ENCODE peak calls at places on chromosomes 7 and 10, in four cellular contexts. One of them, this sample, is unnamed.

GRCh38 chr7:155959894-155960293 is 147.6 kb upstream of the SHH start:
- DNase-seq in mesenchymal stem cell: no peak
- DNase-seq in trophoblast cell: peak
- DNase-seq in IMR-90: no peak
- DNase-seq in this sample: no peak

GRCh38 chr7:64581929-64582894 is 19.3 kb upstream of the ZNF680 start:
- DNase-seq in mesenchymal stem cell: no peak
- DNase-seq in trophoblast cell: no peak
- DNase-seq in IMR-90: peak
- DNase-seq in this sample: no peak

GRCh38 chr7:159027091-159027802 is 117.4 kb downstream of the VIPR2 start:
- DNase-seq in mesenchymal stem cell: no peak
- DNase-seq in trophoblast cell: no peak
- DNase-seq in IMR-90: no peak
- DNase-seq in this sample: no peak

GRCh38 chr7:47819054-47819920 is 129.0 kb downstream of the PKD1L1 start:
- DNase-seq in mesenchymal stem cell: peak
- DNase-seq in trophoblast cell: peak
- DNase-seq in IMR-90: peak
- DNase-seq in this sample: peak

GRCh38 chr7:15921576-15921975 is 235.1 kb upstream of the MEOX2 start:
- DNase-seq in mesenchymal stem cell: no peak
- DNase-seq in trophoblast cell: no peak
- DNase-seq in IMR-90: peak
- DNase-seq in this sample: no peak

GRCh38 chr7:56175086-56175760 is 59.0 kb upstream of the NUPR2 start:
- DNase-seq in mesenchymal stem cell: no peak
- DNase-seq in trophoblast cell: peak
- DNase-seq in IMR-90: no peak
- DNase-seq in this sample: no peak

GRCh38 chr10:79059859-79060379 is 8.8 kb upstream of the ZMIZ1 start:
- DNase-seq in mesenchymal stem cell: no peak
- DNase-seq in trophoblast cell: no peak
- DNase-seq in IMR-90: no peak
- DNase-seq in this sample: no peak

GRCh38 chr7:108226723-108227359 is 96.7 kb upstream of the LAMB4 start:
- DNase-seq in mesenchymal stem cell: no peak
- DNase-seq in trophoblast cell: no peak
- DNase-seq in IMR-90: no peak
- DNase-seq in this sample: no peak

GRCh38 chr10:123583639-123584418 is 82.3 kb upstream of the GPR26 start:
- DNase-seq in mesenchymal stem cell: peak
- DNase-seq in trophoblast cell: peak
- DNase-seq in IMR-90: peak
- DNase-seq in this sample: peak

GRCh38 chr10:90447836-90448235 is 410.0 kb downstream of the HTR7 start:
- DNase-seq in mesenchymal stem cell: no peak
- DNase-seq in trophoblast cell: no peak
- DNase-seq in IMR-90: no peak
- DNase-seq in this sample: no peak

GRCh38 chr7:2602736-2603387 is 28.9 kb upstream of the TTYH3 start:
- DNase-seq in mesenchymal stem cell: no peak
- DNase-seq in trophoblast cell: no peak
- DNase-seq in IMR-90: no peak
- DNase-seq in this sample: no peak

GRCh38 chr7:148556892-148557291 is 33.7 kb upstream of the C7orf33 start:
- DNase-seq in mesenchymal stem cell: no peak
- DNase-seq in trophoblast cell: no peak
- DNase-seq in IMR-90: no peak
- DNase-seq in this sample: no peak

GRCh38 chr10:1572519-1573333 is 164.6 kb downstream of the ADARB2 start:
- DNase-seq in mesenchymal stem cell: no peak
- DNase-seq in trophoblast cell: no peak
- DNase-seq in IMR-90: no peak
- DNase-seq in this sample: no peak

GRCh38 chr7:134245253-134245652 is 71.5 kb downstream of the SLC35B4 start:
- DNase-seq in mesenchymal stem cell: no peak
- DNase-seq in trophoblast cell: no peak
- DNase-seq in IMR-90: no peak
- DNase-seq in this sample: no peak

GRCh38 chr7:157991351-157991750 is 596.3 kb downstream of the PTPRN2 start:
- DNase-seq in mesenchymal stem cell: no peak
- DNase-seq in trophoblast cell: no peak
- DNase-seq in IMR-90: no peak
- DNase-seq in this sample: no peak

GRCh38 chr7:84482476-84482875 is 287.9 kb upstream of the SEMA3A start:
- DNase-seq in mesenchymal stem cell: no peak
- DNase-seq in trophoblast cell: no peak
- DNase-seq in IMR-90: no peak
- DNase-seq in this sample: no peak

GRCh38 chr10:68871731-68872342 is 29.3 kb upstream of the DDX50 start:
- DNase-seq in mesenchymal stem cell: peak
- DNase-seq in trophoblast cell: no peak
- DNase-seq in IMR-90: peak
- DNase-seq in this sample: peak

GRCh38 chr7:138979226-138979979 is 1.8 kb downstream of the KIAA1549 start:
- DNase-seq in mesenchymal stem cell: peak
- DNase-seq in trophoblast cell: peak
- DNase-seq in IMR-90: peak
- DNase-seq in this sample: no peak

GRCh38 chr7:150357771-150358427 is 10.7 kb upstream of the REPIN1 start:
- DNase-seq in mesenchymal stem cell: peak
- DNase-seq in trophoblast cell: peak
- DNase-seq in IMR-90: no peak
- DNase-seq in this sample: no peak

GRCh38 chr7:25456467-25457171 is 228.3 kb upstream of the NPVF start:
- DNase-seq in mesenchymal stem cell: peak
- DNase-seq in trophoblast cell: no peak
- DNase-seq in IMR-90: no peak
- DNase-seq in this sample: no peak

GRCh38 chr10:29925771-29926345 is 133.5 kb downstream of the JCAD start:
- DNase-seq in mesenchymal stem cell: no peak
- DNase-seq in trophoblast cell: peak
- DNase-seq in IMR-90: no peak
- DNase-seq in this sample: no peak

GRCh38 chr10:126013489-126014281 is 117.3 kb downstream of the FANK1 start:
- DNase-seq in mesenchymal stem cell: peak
- DNase-seq in trophoblast cell: no peak
- DNase-seq in IMR-90: peak
- DNase-seq in this sample: no peak

GRCh38 chr10:79143879-79144278 is 75.1 kb downstream of the ZMIZ1 start:
- DNase-seq in mesenchymal stem cell: no peak
- DNase-seq in trophoblast cell: no peak
- DNase-seq in IMR-90: no peak
- DNase-seq in this sample: no peak

GRCh38 chr7:140051822-140052221 is 10.9 kb downstream of the PARP12 start:
- DNase-seq in mesenchymal stem cell: no peak
- DNase-seq in trophoblast cell: no peak
- DNase-seq in IMR-90: no peak
- DNase-seq in this sample: no peak

GRCh38 chr7:77703220-77703472 is 6.9 kb downstream of the RSBN1L start:
- DNase-seq in mesenchymal stem cell: no peak
- DNase-seq in trophoblast cell: no peak
- DNase-seq in IMR-90: no peak
- DNase-seq in this sample: no peak

GRCh38 chr10:51047857-51048256 is 26.4 kb upstream of the PRKG1 start:
- DNase-seq in mesenchymal stem cell: no peak
- DNase-seq in trophoblast cell: no peak
- DNase-seq in IMR-90: no peak
- DNase-seq in this sample: no peak

GRCh38 chr10:112565434-112566053 is 118.5 kb downstream of the VTI1A start:
- DNase-seq in mesenchymal stem cell: peak
- DNase-seq in trophoblast cell: peak
- DNase-seq in IMR-90: peak
- DNase-seq in this sample: peak

GRCh38 chr10:132951926-132952325 is 9.6 kb upstream of the CFAP46 start:
- DNase-seq in mesenchymal stem cell: no peak
- DNase-seq in trophoblast cell: no peak
- DNase-seq in IMR-90: no peak
- DNase-seq in this sample: no peak

GRCh38 chr10:111481271-111482073 is 404.6 kb downstream of the ADRA2A start:
- DNase-seq in mesenchymal stem cell: no peak
- DNase-seq in trophoblast cell: peak
- DNase-seq in IMR-90: no peak
- DNase-seq in this sample: no peak

GRCh38 chr7:127650842-127651555 is 995 bp upstream of the SND1 start:
- DNase-seq in mesenchymal stem cell: peak
- DNase-seq in trophoblast cell: peak
- DNase-seq in IMR-90: peak
- DNase-seq in this sample: no peak
- H2BK120ac ChIP-seq in mesenchymal stem cell: peak
- H2BK120ac ChIP-seq in trophoblast cell: peak
- H2BK120ac ChIP-seq in IMR-90: peak
- H2BK120ac ChIP-seq in this sample: peak

GRCh38 chr7:28180364-28181147 is at the start of gene JAZF1:
- DNase-seq in mesenchymal stem cell: peak
- DNase-seq in trophoblast cell: peak
- DNase-seq in IMR-90: peak
- DNase-seq in this sample: peak
- H2BK120ac ChIP-seq in mesenchymal stem cell: peak
- H2BK120ac ChIP-seq in trophoblast cell: no peak
- H2BK120ac ChIP-seq in IMR-90: peak
- H2BK120ac ChIP-seq in this sample: no peak

DNA sequence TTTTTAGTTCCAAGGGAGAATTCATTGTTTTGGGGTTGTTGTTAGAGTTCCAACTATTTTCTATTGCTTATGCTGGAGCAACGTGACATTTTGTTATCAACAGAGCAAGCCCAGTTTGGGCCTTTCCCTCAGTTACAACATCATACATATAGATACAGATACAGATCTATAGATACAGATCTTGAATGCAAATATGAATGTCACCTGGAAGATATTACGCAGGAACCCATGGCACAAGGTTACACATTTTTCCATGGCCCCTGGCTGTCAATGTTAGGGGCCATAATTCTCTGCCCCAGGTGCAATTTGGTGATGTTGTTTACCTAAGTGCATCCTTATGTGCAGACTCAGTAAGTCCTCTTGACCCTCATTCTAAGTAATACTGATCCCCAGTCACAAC is 3.6 kb upstream of the PODXL start:
- DNase-seq in mesenchymal stem cell: no peak
- DNase-seq in trophoblast cell: peak
- DNase-seq in IMR-90: no peak
- DNase-seq in this sample: no peak
- H2BK120ac ChIP-seq in mesenchymal stem cell: no peak
- H2BK120ac ChIP-seq in trophoblast cell: no peak
- H2BK120ac ChIP-seq in IMR-90: no peak
- H2BK120ac ChIP-seq in this sample: no peak

DNA sequence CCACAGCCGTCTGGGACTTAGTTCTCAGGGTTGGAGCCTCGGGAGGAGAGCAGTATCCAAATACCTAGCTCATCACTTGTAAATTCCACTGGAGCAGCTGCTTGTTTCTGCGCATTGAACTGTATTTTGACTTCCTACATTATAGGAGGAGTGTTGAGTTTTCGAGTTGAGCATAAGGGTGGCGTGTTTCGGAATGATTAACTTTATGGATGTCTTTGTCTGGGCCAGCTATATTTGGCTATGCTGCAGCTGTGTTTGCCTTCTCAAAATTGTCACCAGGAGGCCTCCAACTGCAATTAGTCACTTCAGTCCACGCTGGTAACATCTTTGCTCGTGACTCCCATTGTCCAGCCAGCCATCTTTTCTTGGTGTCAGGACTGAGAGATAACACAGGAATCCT is 9.1 kb downstream of the CELF2 start:
- DNase-seq in mesenchymal stem cell: no peak
- DNase-seq in trophoblast cell: no peak
- DNase-seq in IMR-90: no peak
- DNase-seq in this sample: no peak
- H2BK120ac ChIP-seq in mesenchymal stem cell: no peak
- H2BK120ac ChIP-seq in trophoblast cell: no peak
- H2BK120ac ChIP-seq in IMR-90: no peak
- H2BK120ac ChIP-seq in this sample: no peak

GRCh38 chr10:17586741-17587720 is 30.1 kb downstream of the HACD1 start:
- DNase-seq in mesenchymal stem cell: no peak
- DNase-seq in trophoblast cell: peak
- DNase-seq in IMR-90: peak
- DNase-seq in this sample: no peak

GRCh38 chr10:17585001-17585400 is 32.2 kb downstream of the HACD1 start:
- DNase-seq in mesenchymal stem cell: no peak
- DNase-seq in trophoblast cell: no peak
- DNase-seq in IMR-90: no peak
- DNase-seq in this sample: no peak

GRCh38 chr10:17590969-17591645 is 26.1 kb downstream of the HACD1 start:
- DNase-seq in mesenchymal stem cell: no peak
- DNase-seq in trophoblast cell: peak
- DNase-seq in IMR-90: no peak
- DNase-seq in this sample: no peak

GRCh38 chr10:17588420-17588819 is 28.8 kb downstream of the HACD1 start:
- DNase-seq in mesenchymal stem cell: no peak
- DNase-seq in trophoblast cell: no peak
- DNase-seq in IMR-90: no peak
- DNase-seq in this sample: no peak
- H2BK120ac ChIP-seq in mesenchymal stem cell: no peak
- H2BK120ac ChIP-seq in trophoblast cell: no peak
- H2BK120ac ChIP-seq in IMR-90: no peak
- H2BK120ac ChIP-seq in this sample: no peak

GRCh38 chr7:105651798-105652197 is 70.5 kb upstream of the EFCAB10 start:
- DNase-seq in mesenchymal stem cell: no peak
- DNase-seq in trophoblast cell: no peak
- DNase-seq in IMR-90: no peak
- DNase-seq in this sample: no peak
- H2BK120ac ChIP-seq in mesenchymal stem cell: no peak
- H2BK120ac ChIP-seq in trophoblast cell: no peak
- H2BK120ac ChIP-seq in IMR-90: no peak
- H2BK120ac ChIP-seq in this sample: no peak

GRCh38 chr7:66700633-66701131 is 39.9 kb upstream of the RABGEF1 start:
- DNase-seq in mesenchymal stem cell: no peak
- DNase-seq in trophoblast cell: peak
- DNase-seq in IMR-90: no peak
- DNase-seq in this sample: no peak
- H2BK120ac ChIP-seq in mesenchymal stem cell: no peak
- H2BK120ac ChIP-seq in trophoblast cell: no peak
- H2BK120ac ChIP-seq in IMR-90: no peak
- H2BK120ac ChIP-seq in this sample: no peak

This sample was measured in neuronal stem cell.